ENCODE peak calls at places on chromosomes 5 and 9, in seven cellular contexts. One of them, this sample, is unnamed. For H3K9me3, the result is how much of the 10 kb centered on the place peaks cover.

GRCh38 chr9:132054024-132054423 is 25.6 kb downstream of the MED27 start:
- DNase-seq in heart left ventricle: no peak
- DNase-seq in CD8-positive, alpha-beta T cell: no peak
- DNase-seq in cardiac muscle cell: no peak
- DNase-seq in CD8-positive, alpha-beta memory T cell: no peak
- DNase-seq in lung: no peak
- DNase-seq in A549: no peak
- DNase-seq in this sample: no peak

GRCh38 chr9:133130721-133131244 is 9.7 kb upstream of the RALGDS start:
- DNase-seq in heart left ventricle: no peak
- DNase-seq in CD8-positive, alpha-beta T cell: peak
- DNase-seq in cardiac muscle cell: no peak
- DNase-seq in CD8-positive, alpha-beta memory T cell: peak
- DNase-seq in lung: no peak
- DNase-seq in A549: no peak
- DNase-seq in this sample: peak

GRCh38 chr5:67021031-67021430 is 175.6 kb downstream of the CD180 start:
- DNase-seq in heart left ventricle: no peak
- DNase-seq in CD8-positive, alpha-beta T cell: no peak
- DNase-seq in cardiac muscle cell: no peak
- DNase-seq in CD8-positive, alpha-beta memory T cell: no peak
- DNase-seq in lung: no peak
- DNase-seq in A549: no peak
- DNase-seq in this sample: no peak

GRCh38 chr5:61342066-61342465 is 10.0 kb downstream of the ZSWIM6 start:
- DNase-seq in heart left ventricle: no peak
- DNase-seq in CD8-positive, alpha-beta T cell: no peak
- DNase-seq in cardiac muscle cell: peak
- DNase-seq in CD8-positive, alpha-beta memory T cell: no peak
- DNase-seq in lung: no peak
- DNase-seq in A549: no peak
- DNase-seq in this sample: no peak

GRCh38 chr5:149370878-149371277 is 8.2 kb downstream of the IL17B start:
- DNase-seq in heart left ventricle: no peak
- DNase-seq in CD8-positive, alpha-beta T cell: no peak
- DNase-seq in cardiac muscle cell: no peak
- DNase-seq in CD8-positive, alpha-beta memory T cell: no peak
- DNase-seq in lung: no peak
- DNase-seq in A549: no peak
- DNase-seq in this sample: no peak

GRCh38 chr9:107039546-107039945 is 176.6 kb downstream of the ZNF462 start:
- DNase-seq in heart left ventricle: no peak
- DNase-seq in CD8-positive, alpha-beta T cell: no peak
- DNase-seq in cardiac muscle cell: peak
- DNase-seq in CD8-positive, alpha-beta memory T cell: no peak
- DNase-seq in lung: no peak
- DNase-seq in A549: no peak
- DNase-seq in this sample: no peak

GRCh38 chr5:132825824-132826391 is 4.5 kb downstream of the SHROOM1 start:
- DNase-seq in heart left ventricle: no peak
- DNase-seq in CD8-positive, alpha-beta T cell: no peak
- DNase-seq in cardiac muscle cell: no peak
- DNase-seq in CD8-positive, alpha-beta memory T cell: no peak
- DNase-seq in lung: no peak
- DNase-seq in A549: no peak
- DNase-seq in this sample: no peak

GRCh38 chr5:149041242-149041641 is 21.6 kb downstream of the SH3TC2 start:
- DNase-seq in heart left ventricle: no peak
- DNase-seq in CD8-positive, alpha-beta T cell: no peak
- DNase-seq in cardiac muscle cell: no peak
- DNase-seq in CD8-positive, alpha-beta memory T cell: no peak
- DNase-seq in lung: no peak
- DNase-seq in A549: no peak
- DNase-seq in this sample: no peak

GRCh38 chr5:116032094-116032517 is at the start of gene ARL14EPL:
- DNase-seq in heart left ventricle: no peak
- DNase-seq in CD8-positive, alpha-beta T cell: no peak
- DNase-seq in cardiac muscle cell: peak
- DNase-seq in CD8-positive, alpha-beta memory T cell: peak
- DNase-seq in lung: peak
- DNase-seq in A549: peak
- DNase-seq in this sample: no peak

GRCh38 chr5:133897431-133897830 is 71.0 kb downstream of the C5orf15 start:
- DNase-seq in heart left ventricle: no peak
- DNase-seq in CD8-positive, alpha-beta T cell: no peak
- DNase-seq in cardiac muscle cell: no peak
- DNase-seq in CD8-positive, alpha-beta memory T cell: no peak
- DNase-seq in lung: no peak
- DNase-seq in A549: no peak
- DNase-seq in this sample: no peak

GRCh38 chr5:18394154-18394804 is 760.0 kb downstream of the TAF11L14 start:
- DNase-seq in heart left ventricle: no peak
- DNase-seq in CD8-positive, alpha-beta T cell: no peak
- DNase-seq in cardiac muscle cell: peak
- DNase-seq in CD8-positive, alpha-beta memory T cell: no peak
- DNase-seq in lung: peak
- DNase-seq in A549: peak
- DNase-seq in this sample: peak

GRCh38 chr9:123998278-123998925 is 13.2 kb upstream of the LHX2 start:
- DNase-seq in heart left ventricle: no peak
- DNase-seq in CD8-positive, alpha-beta T cell: no peak
- DNase-seq in cardiac muscle cell: no peak
- DNase-seq in CD8-positive, alpha-beta memory T cell: no peak
- DNase-seq in lung: no peak
- DNase-seq in A549: no peak
- DNase-seq in this sample: no peak

GRCh38 chr5:145946112-145946861 is 9.9 kb downstream of the SH3RF2 start:
- DNase-seq in heart left ventricle: no peak
- DNase-seq in CD8-positive, alpha-beta T cell: no peak
- DNase-seq in cardiac muscle cell: no peak
- DNase-seq in CD8-positive, alpha-beta memory T cell: no peak
- DNase-seq in lung: no peak
- DNase-seq in A549: peak
- DNase-seq in this sample: no peak

GRCh38 chr9:92669527-92669889 is 423 bp downstream of the IPPK start:
- DNase-seq in heart left ventricle: no peak
- DNase-seq in CD8-positive, alpha-beta T cell: no peak
- DNase-seq in cardiac muscle cell: no peak
- DNase-seq in CD8-positive, alpha-beta memory T cell: no peak
- DNase-seq in lung: peak
- DNase-seq in A549: peak
- DNase-seq in this sample: no peak

GRCh38 chr9:108383801-108384200 is 472.0 kb downstream of the ACTL7B start:
- DNase-seq in heart left ventricle: no peak
- DNase-seq in CD8-positive, alpha-beta T cell: no peak
- DNase-seq in cardiac muscle cell: no peak
- DNase-seq in CD8-positive, alpha-beta memory T cell: no peak
- DNase-seq in lung: no peak
- DNase-seq in A549: no peak
- DNase-seq in this sample: no peak

GRCh38 chr9:85200726-85201402 is 531.3 kb downstream of the NTRK2 start:
- DNase-seq in heart left ventricle: no peak
- DNase-seq in CD8-positive, alpha-beta T cell: no peak
- DNase-seq in cardiac muscle cell: peak
- DNase-seq in CD8-positive, alpha-beta memory T cell: no peak
- DNase-seq in lung: no peak
- DNase-seq in A549: no peak
- DNase-seq in this sample: no peak

GRCh38 chr9:37969130-37969529 is 65.2 kb upstream of the SLC25A51 start:
- DNase-seq in heart left ventricle: peak
- DNase-seq in CD8-positive, alpha-beta T cell: no peak
- DNase-seq in cardiac muscle cell: peak
- DNase-seq in CD8-positive, alpha-beta memory T cell: no peak
- DNase-seq in lung: no peak
- DNase-seq in A549: peak
- DNase-seq in this sample: no peak

GRCh38 chr5:1019001-1019651 is 10.5 kb downstream of the NKD2 start:
- DNase-seq in heart left ventricle: no peak
- DNase-seq in CD8-positive, alpha-beta T cell: no peak
- DNase-seq in cardiac muscle cell: no peak
- DNase-seq in CD8-positive, alpha-beta memory T cell: no peak
- DNase-seq in lung: no peak
- DNase-seq in A549: no peak
- DNase-seq in this sample: no peak

GRCh38 chr9:84856181-84856632 is 186.7 kb downstream of the NTRK2 start:
- DNase-seq in heart left ventricle: peak
- DNase-seq in CD8-positive, alpha-beta T cell: no peak
- DNase-seq in cardiac muscle cell: no peak
- DNase-seq in CD8-positive, alpha-beta memory T cell: no peak
- DNase-seq in lung: no peak
- DNase-seq in A549: no peak
- DNase-seq in this sample: no peak

GRCh38 chr9:74293479-74293878 is 203.7 kb upstream of the RORB start:
- DNase-seq in heart left ventricle: no peak
- DNase-seq in CD8-positive, alpha-beta T cell: no peak
- DNase-seq in cardiac muscle cell: no peak
- DNase-seq in CD8-positive, alpha-beta memory T cell: no peak
- DNase-seq in lung: no peak
- DNase-seq in A549: no peak
- DNase-seq in this sample: no peak

GRCh38 chr5:34655354-34655991 is 655 bp upstream of the RAI14 start:
- DNase-seq in heart left ventricle: peak
- DNase-seq in CD8-positive, alpha-beta T cell: no peak
- DNase-seq in cardiac muscle cell: peak
- DNase-seq in CD8-positive, alpha-beta memory T cell: no peak
- DNase-seq in lung: peak
- DNase-seq in A549: peak
- DNase-seq in this sample: no peak
- H3K9me3 ChIP-seq in heart left ventricle: under half
- H3K9me3 ChIP-seq in CD8-positive, alpha-beta T cell: under half
- H3K9me3 ChIP-seq in cardiac muscle cell: under half
- H3K9me3 ChIP-seq in CD8-positive, alpha-beta memory T cell: under half
- H3K9me3 ChIP-seq in lung: under half
- H3K9me3 ChIP-seq in A549: under half
- H3K9me3 ChIP-seq in this sample: under half

GRCh38 chr9:25397746-25398145 is 280.5 kb downstream of the TUSC1 start:
- DNase-seq in heart left ventricle: no peak
- DNase-seq in CD8-positive, alpha-beta T cell: no peak
- DNase-seq in cardiac muscle cell: no peak
- DNase-seq in CD8-positive, alpha-beta memory T cell: no peak
- DNase-seq in lung: no peak
- DNase-seq in A549: no peak
- DNase-seq in this sample: no peak

DNA sequence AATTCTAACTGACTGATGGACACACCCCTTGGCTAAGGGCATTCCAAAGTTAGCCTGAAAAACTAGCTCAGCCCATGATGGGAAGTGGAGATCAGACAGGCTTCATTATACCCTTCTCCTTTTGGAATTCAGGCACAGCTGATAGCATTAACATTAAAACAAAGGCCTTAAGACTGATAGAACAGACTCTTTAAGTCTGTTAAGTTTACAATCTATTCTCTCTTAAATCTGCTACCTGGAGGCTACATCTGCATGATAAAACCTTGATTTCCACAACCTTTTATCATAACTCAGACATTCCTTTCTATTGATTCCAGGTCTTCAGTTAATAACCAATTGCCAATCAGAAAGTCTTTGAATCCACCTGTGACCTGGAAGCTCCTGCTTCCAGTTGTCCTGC is 281.4 kb downstream of the TUSC1 start:
- DNase-seq in heart left ventricle: no peak
- DNase-seq in CD8-positive, alpha-beta T cell: no peak
- DNase-seq in cardiac muscle cell: no peak
- DNase-seq in CD8-positive, alpha-beta memory T cell: no peak
- DNase-seq in lung: no peak
- DNase-seq in A549: no peak
- DNase-seq in this sample: no peak
- H3K9me3 ChIP-seq in heart left ventricle: under half
- H3K9me3 ChIP-seq in CD8-positive, alpha-beta T cell: under half
- H3K9me3 ChIP-seq in cardiac muscle cell: under half
- H3K9me3 ChIP-seq in CD8-positive, alpha-beta memory T cell: under half
- H3K9me3 ChIP-seq in lung: under half
- H3K9me3 ChIP-seq in A549: under half
- H3K9me3 ChIP-seq in this sample: under half

GRCh38 chr9:135914921-135915320 is 7.6 kb upstream of the CAMSAP1 start:
- DNase-seq in heart left ventricle: no peak
- DNase-seq in CD8-positive, alpha-beta T cell: no peak
- DNase-seq in cardiac muscle cell: no peak
- DNase-seq in CD8-positive, alpha-beta memory T cell: no peak
- DNase-seq in lung: no peak
- DNase-seq in A549: no peak
- DNase-seq in this sample: no peak
- H3K9me3 ChIP-seq in heart left ventricle: half or more
- H3K9me3 ChIP-seq in CD8-positive, alpha-beta T cell: under half
- H3K9me3 ChIP-seq in cardiac muscle cell: under half
- H3K9me3 ChIP-seq in CD8-positive, alpha-beta memory T cell: under half
- H3K9me3 ChIP-seq in lung: under half
- H3K9me3 ChIP-seq in A549: half or more
- H3K9me3 ChIP-seq in this sample: under half

GRCh38 chr9:135648494-135649410 is 9.4 kb upstream of the GLT6D1 start:
- DNase-seq in heart left ventricle: no peak
- DNase-seq in CD8-positive, alpha-beta T cell: no peak
- DNase-seq in cardiac muscle cell: no peak
- DNase-seq in CD8-positive, alpha-beta memory T cell: no peak
- DNase-seq in lung: no peak
- DNase-seq in A549: no peak
- DNase-seq in this sample: no peak

GRCh38 chr9:135647897-135648296 is 8.6 kb upstream of the GLT6D1 start:
- DNase-seq in heart left ventricle: no peak
- DNase-seq in CD8-positive, alpha-beta T cell: no peak
- DNase-seq in cardiac muscle cell: no peak
- DNase-seq in CD8-positive, alpha-beta memory T cell: no peak
- DNase-seq in lung: no peak
- DNase-seq in A549: no peak
- DNase-seq in this sample: no peak

GRCh38 chr9:135641047-135641446 is 1.7 kb upstream of the GLT6D1 start:
- DNase-seq in heart left ventricle: no peak
- DNase-seq in CD8-positive, alpha-beta T cell: no peak
- DNase-seq in cardiac muscle cell: no peak
- DNase-seq in CD8-positive, alpha-beta memory T cell: no peak
- DNase-seq in lung: no peak
- DNase-seq in A549: no peak
- DNase-seq in this sample: no peak

GRCh38 chr9:135641745-135642144 is 2.4 kb upstream of the GLT6D1 start:
- DNase-seq in heart left ventricle: no peak
- DNase-seq in CD8-positive, alpha-beta T cell: no peak
- DNase-seq in cardiac muscle cell: peak
- DNase-seq in CD8-positive, alpha-beta memory T cell: no peak
- DNase-seq in lung: no peak
- DNase-seq in A549: no peak
- DNase-seq in this sample: no peak

DNA sequence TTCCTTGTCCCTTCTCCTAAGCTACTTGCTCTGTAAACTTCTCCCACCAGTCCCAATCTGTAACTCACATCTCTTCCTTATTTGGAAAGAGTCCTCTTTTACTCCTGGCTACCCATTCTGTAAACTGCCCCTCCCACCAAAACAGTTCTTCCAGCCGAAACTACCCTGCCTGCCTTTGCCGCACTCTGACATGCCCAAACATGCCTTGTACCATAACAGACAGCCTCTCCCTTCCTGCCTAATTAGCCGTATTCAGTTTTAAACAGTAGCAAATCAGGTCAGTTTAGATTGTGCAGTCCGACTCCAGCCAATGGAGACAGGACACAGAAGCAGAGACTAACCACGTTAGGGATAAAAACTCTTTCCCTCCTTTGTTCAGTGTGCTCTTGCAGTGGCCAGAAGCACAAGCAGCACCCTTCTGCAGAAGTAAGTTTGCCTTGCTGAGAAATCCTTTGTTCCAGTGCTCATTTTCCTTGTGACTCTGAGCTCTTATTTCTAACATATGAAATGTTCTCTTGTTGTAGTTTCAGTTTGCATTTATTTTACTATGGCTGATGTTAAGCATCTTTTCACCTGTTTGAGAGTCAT is 5.4 kb upstream of the GLT6D1 start:
- DNase-seq in heart left ventricle: no peak
- DNase-seq in CD8-positive, alpha-beta T cell: no peak
- DNase-seq in cardiac muscle cell: no peak
- DNase-seq in CD8-positive, alpha-beta memory T cell: no peak
- DNase-seq in lung: no peak
- DNase-seq in A549: no peak
- DNase-seq in this sample: no peak
- H3K9me3 ChIP-seq in heart left ventricle: half or more
- H3K9me3 ChIP-seq in CD8-positive, alpha-beta T cell: under half
- H3K9me3 ChIP-seq in cardiac muscle cell: under half
- H3K9me3 ChIP-seq in CD8-positive, alpha-beta memory T cell: under half
- H3K9me3 ChIP-seq in lung: under half
- H3K9me3 ChIP-seq in A549: half or more
- H3K9me3 ChIP-seq in this sample: under half